ENCODE peak calls at places on chromosomes 13 and 19, in ten cellular contexts. One of them, this sample, is unnamed.

GRCh38 chr19:35220315-35220921 is 8.1 kb downstream of the FAM187B start:
- DNase-seq in fibroblast of the aortic adventitia: peak; percentile 33
- DNase-seq in activated T-cell treated with anti-CD3 and anti-CD28 coated beads for 4 hours: no peak
- DNase-seq in neuronal stem cell: no peak
- DNase-seq in fibroblast of lung: no peak
- DNase-seq in heart left ventricle: no peak
- DNase-seq in HS-27A: no peak
- DNase-seq in sciatic nerve: peak; percentile 17
- DNase-seq in ascending aorta: peak; percentile 13
- DNase-seq in Ammon's horn: no peak
- DNase-seq in this sample: no peak

GRCh38 chr19:3556978-3557460 is 367 bp downstream of the MFSD12 start:
- DNase-seq in fibroblast of the aortic adventitia: no peak
- DNase-seq in activated T-cell treated with anti-CD3 and anti-CD28 coated beads for 4 hours: peak; percentile 57
- DNase-seq in neuronal stem cell: no peak
- DNase-seq in fibroblast of lung: no peak
- DNase-seq in heart left ventricle: no peak
- DNase-seq in HS-27A: no peak
- DNase-seq in sciatic nerve: no peak
- DNase-seq in ascending aorta: no peak
- DNase-seq in Ammon's horn: no peak
- DNase-seq in this sample: peak; percentile 57

GRCh38 chr19:4371898-4372629 is 28.3 kb downstream of the SH3GL1 start:
- DNase-seq in fibroblast of the aortic adventitia: no peak
- DNase-seq in activated T-cell treated with anti-CD3 and anti-CD28 coated beads for 4 hours: no peak
- DNase-seq in neuronal stem cell: no peak
- DNase-seq in fibroblast of lung: no peak
- DNase-seq in heart left ventricle: no peak
- DNase-seq in HS-27A: no peak
- DNase-seq in sciatic nerve: no peak
- DNase-seq in ascending aorta: no peak
- DNase-seq in Ammon's horn: no peak
- DNase-seq in this sample: no peak

GRCh38 chr13:111904166-111904565 is 162.8 kb upstream of the SOX1 start:
- DNase-seq in fibroblast of the aortic adventitia: no peak
- DNase-seq in activated T-cell treated with anti-CD3 and anti-CD28 coated beads for 4 hours: no peak
- DNase-seq in neuronal stem cell: no peak
- DNase-seq in fibroblast of lung: no peak
- DNase-seq in heart left ventricle: no peak
- DNase-seq in HS-27A: no peak
- DNase-seq in sciatic nerve: peak; percentile 33
- DNase-seq in ascending aorta: peak; percentile 39
- DNase-seq in Ammon's horn: no peak
- DNase-seq in this sample: no peak

GRCh38 chr19:28635962-28636629 is 576.9 kb downstream of the UQCRFS1 start:
- DNase-seq in fibroblast of the aortic adventitia: no peak
- DNase-seq in activated T-cell treated with anti-CD3 and anti-CD28 coated beads for 4 hours: no peak
- DNase-seq in neuronal stem cell: no peak
- DNase-seq in fibroblast of lung: no peak
- DNase-seq in heart left ventricle: no peak
- DNase-seq in HS-27A: no peak
- DNase-seq in sciatic nerve: no peak
- DNase-seq in ascending aorta: no peak
- DNase-seq in Ammon's horn: no peak
- DNase-seq in this sample: no peak

GRCh38 chr19:47713046-47714021 is at the start of gene EHD2:
- DNase-seq in fibroblast of the aortic adventitia: peak; percentile 78
- DNase-seq in activated T-cell treated with anti-CD3 and anti-CD28 coated beads for 4 hours: no peak
- DNase-seq in neuronal stem cell: no peak
- DNase-seq in fibroblast of lung: peak; percentile 87
- DNase-seq in heart left ventricle: peak; percentile 91
- DNase-seq in HS-27A: no peak
- DNase-seq in sciatic nerve: peak; percentile 88
- DNase-seq in ascending aorta: peak; percentile 84
- DNase-seq in Ammon's horn: no peak
- DNase-seq in this sample: no peak

GRCh38 chr19:46674416-46675178 is 13.6 kb upstream of the DACT3 start:
- DNase-seq in fibroblast of the aortic adventitia: no peak
- DNase-seq in activated T-cell treated with anti-CD3 and anti-CD28 coated beads for 4 hours: no peak
- DNase-seq in neuronal stem cell: no peak
- DNase-seq in fibroblast of lung: no peak
- DNase-seq in heart left ventricle: no peak
- DNase-seq in HS-27A: no peak
- DNase-seq in sciatic nerve: no peak
- DNase-seq in ascending aorta: no peak
- DNase-seq in Ammon's horn: no peak
- DNase-seq in this sample: no peak

GRCh38 chr13:71866173-71867091 is 572 bp downstream of the DACH1 start:
- DNase-seq in fibroblast of the aortic adventitia: no peak
- DNase-seq in activated T-cell treated with anti-CD3 and anti-CD28 coated beads for 4 hours: no peak
- DNase-seq in neuronal stem cell: no peak
- DNase-seq in fibroblast of lung: peak; percentile 14
- DNase-seq in heart left ventricle: peak; percentile 68
- DNase-seq in HS-27A: no peak
- DNase-seq in sciatic nerve: peak; percentile 53
- DNase-seq in ascending aorta: peak; percentile 59
- DNase-seq in Ammon's horn: peak; percentile 11
- DNase-seq in this sample: no peak

GRCh38 chr13:28636677-28637317 is 22.1 kb upstream of the POMP start:
- DNase-seq in fibroblast of the aortic adventitia: peak; percentile 75
- DNase-seq in activated T-cell treated with anti-CD3 and anti-CD28 coated beads for 4 hours: peak; percentile 15
- DNase-seq in neuronal stem cell: peak; percentile 38
- DNase-seq in fibroblast of lung: peak; percentile 75
- DNase-seq in heart left ventricle: no peak
- DNase-seq in HS-27A: no peak
- DNase-seq in sciatic nerve: no peak
- DNase-seq in ascending aorta: peak; percentile 68
- DNase-seq in Ammon's horn: peak; percentile 73
- DNase-seq in this sample: no peak

GRCh38 chr13:100235311-100235901 is 146.5 kb downstream of the PCCA start:
- DNase-seq in fibroblast of the aortic adventitia: peak; percentile 74
- DNase-seq in activated T-cell treated with anti-CD3 and anti-CD28 coated beads for 4 hours: no peak
- DNase-seq in neuronal stem cell: peak; percentile 20
- DNase-seq in fibroblast of lung: peak; percentile 72
- DNase-seq in heart left ventricle: no peak
- DNase-seq in HS-27A: no peak
- DNase-seq in sciatic nerve: no peak
- DNase-seq in ascending aorta: no peak
- DNase-seq in Ammon's horn: peak; percentile 59
- DNase-seq in this sample: no peak

GRCh38 chr13:25281193-25281936 is 5.9 kb downstream of the MTMR6 start:
- DNase-seq in fibroblast of the aortic adventitia: no peak
- DNase-seq in activated T-cell treated with anti-CD3 and anti-CD28 coated beads for 4 hours: no peak
- DNase-seq in neuronal stem cell: no peak
- DNase-seq in fibroblast of lung: no peak
- DNase-seq in heart left ventricle: no peak
- DNase-seq in HS-27A: no peak
- DNase-seq in sciatic nerve: no peak
- DNase-seq in ascending aorta: no peak
- DNase-seq in Ammon's horn: peak; percentile 17
- DNase-seq in this sample: no peak

GRCh38 chr13:42378383-42378780 is 106.4 kb downstream of the AKAP11 start:
- DNase-seq in fibroblast of the aortic adventitia: no peak
- DNase-seq in activated T-cell treated with anti-CD3 and anti-CD28 coated beads for 4 hours: no peak
- DNase-seq in neuronal stem cell: no peak
- DNase-seq in fibroblast of lung: no peak
- DNase-seq in heart left ventricle: no peak
- DNase-seq in HS-27A: no peak
- DNase-seq in sciatic nerve: no peak
- DNase-seq in ascending aorta: no peak
- DNase-seq in Ammon's horn: no peak
- DNase-seq in this sample: no peak

GRCh38 chr13:60155978-60156377 is 7.8 kb downstream of the DIAPH3 start:
- DNase-seq in fibroblast of the aortic adventitia: peak; percentile 54
- DNase-seq in activated T-cell treated with anti-CD3 and anti-CD28 coated beads for 4 hours: no peak
- DNase-seq in neuronal stem cell: no peak
- DNase-seq in fibroblast of lung: no peak
- DNase-seq in heart left ventricle: no peak
- DNase-seq in HS-27A: no peak
- DNase-seq in sciatic nerve: no peak
- DNase-seq in ascending aorta: no peak
- DNase-seq in Ammon's horn: no peak
- DNase-seq in this sample: no peak

GRCh38 chr19:44602071-44602470 is 11.3 kb upstream of the IGSF23 start:
- DNase-seq in fibroblast of the aortic adventitia: no peak
- DNase-seq in activated T-cell treated with anti-CD3 and anti-CD28 coated beads for 4 hours: no peak
- DNase-seq in neuronal stem cell: no peak
- DNase-seq in fibroblast of lung: no peak
- DNase-seq in heart left ventricle: no peak
- DNase-seq in HS-27A: no peak
- DNase-seq in sciatic nerve: no peak
- DNase-seq in ascending aorta: no peak
- DNase-seq in Ammon's horn: no peak
- DNase-seq in this sample: no peak

GRCh38 chr19:16801599-16801998 is 27.6 kb upstream of the SIN3B start:
- DNase-seq in fibroblast of the aortic adventitia: peak; percentile 61
- DNase-seq in activated T-cell treated with anti-CD3 and anti-CD28 coated beads for 4 hours: no peak
- DNase-seq in neuronal stem cell: no peak
- DNase-seq in fibroblast of lung: peak; percentile 70
- DNase-seq in heart left ventricle: no peak
- DNase-seq in HS-27A: no peak
- DNase-seq in sciatic nerve: no peak
- DNase-seq in ascending aorta: no peak
- DNase-seq in Ammon's horn: no peak
- DNase-seq in this sample: no peak

GRCh38 chr19:7868326-7868670 is 5.9 kb downstream of the PRR36 start:
- DNase-seq in fibroblast of the aortic adventitia: no peak
- DNase-seq in activated T-cell treated with anti-CD3 and anti-CD28 coated beads for 4 hours: no peak
- DNase-seq in neuronal stem cell: no peak
- DNase-seq in fibroblast of lung: no peak
- DNase-seq in heart left ventricle: no peak
- DNase-seq in HS-27A: no peak
- DNase-seq in sciatic nerve: no peak
- DNase-seq in ascending aorta: no peak
- DNase-seq in Ammon's horn: no peak
- DNase-seq in this sample: no peak

GRCh38 chr13:114099918-114100445 is 32.4 kb downstream of the RASA3 start:
- DNase-seq in fibroblast of the aortic adventitia: peak; percentile 16
- DNase-seq in activated T-cell treated with anti-CD3 and anti-CD28 coated beads for 4 hours: no peak
- DNase-seq in neuronal stem cell: no peak
- DNase-seq in fibroblast of lung: peak; percentile 63
- DNase-seq in heart left ventricle: peak; percentile 57
- DNase-seq in HS-27A: no peak
- DNase-seq in sciatic nerve: peak; percentile 58
- DNase-seq in ascending aorta: peak; percentile 64
- DNase-seq in Ammon's horn: no peak
- DNase-seq in this sample: no peak

GRCh38 chr13:82898625-82899024 is 983.6 kb downstream of the SLITRK1 start:
- DNase-seq in fibroblast of the aortic adventitia: no peak
- DNase-seq in activated T-cell treated with anti-CD3 and anti-CD28 coated beads for 4 hours: no peak
- DNase-seq in neuronal stem cell: no peak
- DNase-seq in fibroblast of lung: no peak
- DNase-seq in heart left ventricle: no peak
- DNase-seq in HS-27A: no peak
- DNase-seq in sciatic nerve: no peak
- DNase-seq in ascending aorta: no peak
- DNase-seq in Ammon's horn: no peak
- DNase-seq in this sample: no peak

GRCh38 chr13:38024431-38024830 is 154.9 kb upstream of the TRPC4 start:
- DNase-seq in fibroblast of the aortic adventitia: no peak
- DNase-seq in activated T-cell treated with anti-CD3 and anti-CD28 coated beads for 4 hours: no peak
- DNase-seq in neuronal stem cell: no peak
- DNase-seq in fibroblast of lung: no peak
- DNase-seq in heart left ventricle: no peak
- DNase-seq in HS-27A: no peak
- DNase-seq in sciatic nerve: no peak
- DNase-seq in ascending aorta: no peak
- DNase-seq in Ammon's horn: no peak
- DNase-seq in this sample: no peak

GRCh38 chr19:18444513-18444912 is 6.6 kb upstream of the ISYNA1 start:
- DNase-seq in fibroblast of the aortic adventitia: no peak
- DNase-seq in activated T-cell treated with anti-CD3 and anti-CD28 coated beads for 4 hours: no peak
- DNase-seq in neuronal stem cell: no peak
- DNase-seq in fibroblast of lung: no peak
- DNase-seq in heart left ventricle: no peak
- DNase-seq in HS-27A: no peak
- DNase-seq in sciatic nerve: no peak
- DNase-seq in ascending aorta: no peak
- DNase-seq in Ammon's horn: no peak
- DNase-seq in this sample: no peak

GRCh38 chr19:33661336-33661735 is 39.6 kb downstream of the CHST8 start:
- DNase-seq in fibroblast of the aortic adventitia: no peak
- DNase-seq in activated T-cell treated with anti-CD3 and anti-CD28 coated beads for 4 hours: no peak
- DNase-seq in neuronal stem cell: no peak
- DNase-seq in fibroblast of lung: no peak
- DNase-seq in heart left ventricle: no peak
- DNase-seq in HS-27A: no peak
- DNase-seq in sciatic nerve: no peak
- DNase-seq in ascending aorta: peak; percentile 38
- DNase-seq in Ammon's horn: no peak
- DNase-seq in this sample: no peak

GRCh38 chr19:3852614-3853254 is 16.1 kb downstream of the ZFR2 start:
- DNase-seq in fibroblast of the aortic adventitia: peak; percentile 71
- DNase-seq in activated T-cell treated with anti-CD3 and anti-CD28 coated beads for 4 hours: peak; percentile 23
- DNase-seq in neuronal stem cell: no peak
- DNase-seq in fibroblast of lung: peak; percentile 83
- DNase-seq in heart left ventricle: no peak
- DNase-seq in HS-27A: peak; percentile 85
- DNase-seq in sciatic nerve: no peak
- DNase-seq in ascending aorta: no peak
- DNase-seq in Ammon's horn: no peak
- DNase-seq in this sample: no peak

GRCh38 chr19:1151917-1152601 is 22.0 kb downstream of the SBNO2 start:
- DNase-seq in fibroblast of the aortic adventitia: peak; percentile 26
- DNase-seq in activated T-cell treated with anti-CD3 and anti-CD28 coated beads for 4 hours: no peak
- DNase-seq in neuronal stem cell: no peak
- DNase-seq in fibroblast of lung: no peak
- DNase-seq in heart left ventricle: peak; percentile 73
- DNase-seq in HS-27A: no peak
- DNase-seq in sciatic nerve: no peak
- DNase-seq in ascending aorta: peak; percentile 88
- DNase-seq in Ammon's horn: no peak
- DNase-seq in this sample: no peak

GRCh38 chr19:28710278-28710677 is 502.7 kb downstream of the UQCRFS1 start:
- DNase-seq in fibroblast of the aortic adventitia: peak; percentile 87
- DNase-seq in activated T-cell treated with anti-CD3 and anti-CD28 coated beads for 4 hours: no peak
- DNase-seq in neuronal stem cell: peak; percentile 59
- DNase-seq in fibroblast of lung: peak; percentile 81
- DNase-seq in heart left ventricle: no peak
- DNase-seq in HS-27A: no peak
- DNase-seq in sciatic nerve: no peak
- DNase-seq in ascending aorta: no peak
- DNase-seq in Ammon's horn: peak; percentile 86
- DNase-seq in this sample: no peak

This sample was measured in activated B cell treated with CpG ODN at 0.5 μM for 24 hours.